ENCODE peak calls at places on chromosomes 5 and 9, in five cellular contexts. D is fibroblast of gingiva; G is CD8-positive, alpha-beta T cell; N is RWPE1; H is NCI-H2081. Z is an unnamed sample.

GRCh38 chr5:128927644-128928043 is 37.6 kb upstream of the SLC27A6 start:
- DNase-seq in N (no peak), H (no peak), D (no peak), G (no peak), Z (no peak)

GRCh38 chr9:36501727-36502126 is 71.0 kb upstream of the MELK start:
- DNase-seq in D (no peak), G (no peak), H (no peak), N (no peak), Z (no peak)

GRCh38 chr9:93020785-93021670 is 37.5 kb upstream of the SUSD3 start:
- DNase-seq in H (no peak), D (no peak), G (peak), N (no peak), Z (no peak)

GRCh38 chr5:170589643-170590042 is 85.8 kb downstream of the KCNIP1 start:
- DNase-seq in G (no peak), H (no peak), N (no peak), D (no peak), Z (no peak)

GRCh38 chr9:90925581-90926257 is 124.1 kb downstream of the SYK start:
- DNase-seq in D (peak), H (no peak), G (no peak), N (peak), Z (no peak)

GRCh38 chr9:134374301-134375010 is 48.2 kb downstream of the RXRA start:
- DNase-seq in D (no peak), H (no peak), N (no peak), G (no peak), Z (no peak)

GRCh38 chr5:101176605-101177004 is 273.5 kb upstream of the ST8SIA4 start:
- DNase-seq in D (no peak), N (no peak), H (no peak), G (no peak), Z (no peak)

GRCh38 chr9:2012347-2012746 is 2.8 kb upstream of the SMARCA2 start:
- DNase-seq in H (no peak), N (no peak), G (no peak), D (no peak), Z (no peak)

GRCh38 chr9:125763373-125763772 is 16.2 kb downstream of the PBX3 start:
- DNase-seq in G (no peak), H (peak), D (no peak), N (peak), Z (no peak)